ENCODE peak calls at places on chromosomes 2 and 18, in eight cellular contexts. T, H, F, P, X, E, W and C are unnamed samples.

GRCh38 chr2:53028746-53029423 is 738.7 kb upstream of the CHAC2 start:
- DNase-seq in T (no peak), H (no peak), F (no peak), P (no peak), X (no peak), E (no peak), W (no peak), C (no peak)

GRCh38 chr2:143629344-143629743 is 500.1 kb downstream of the ARHGAP15 start:
- DNase-seq in T (no peak), H (peak; percentile 25), F (no peak), P (peak; percentile 12), X (no peak), E (no peak), W (no peak), C (no peak)

GRCh38 chr2:109526442-109526970 is 87.3 kb downstream of the SEPTIN10 start:
- DNase-seq in T (no peak), H (no peak), F (no peak), P (no peak), X (no peak), E (no peak), W (no peak), C (peak; percentile 15)

GRCh38 chr2:224816816-224817215 is 100.7 kb upstream of the CCDC195 start:
- DNase-seq in T (no peak), H (peak; percentile 50), F (no peak), P (peak; percentile 64), X (no peak), E (peak; percentile 45), W (no peak), C (no peak)

GRCh38 chr2:203061346-203061745 is 46.7 kb downstream of the NBEAL1 start:
- DNase-seq in T (no peak), H (peak; percentile 6), F (no peak), P (peak; percentile 74), X (no peak), E (peak; percentile 20), W (no peak), C (no peak)

GRCh38 chr2:78977661-78978145 is 47.8 kb upstream of the REG3G start:
- DNase-seq in T (peak; percentile 65), H (no peak), F (no peak), P (no peak), X (no peak), E (no peak), W (no peak), C (no peak)

GRCh38 chr18:78883501-78883900 is 96.1 kb upstream of the SALL3 start:
- DNase-seq in T (no peak), H (no peak), F (no peak), P (no peak), X (no peak), E (no peak), W (no peak), C (no peak)

GRCh38 chr2:169693344-169693743 is 861 bp downstream of the CFAP210 start:
- DNase-seq in T (no peak), H (no peak), F (no peak), P (no peak), X (no peak), E (no peak), W (no peak), C (no peak)

GRCh38 chr2:126652323-126652891 is 3.6 kb upstream of the GYPC start:
- DNase-seq in T (no peak), H (no peak), F (no peak), P (no peak), X (no peak), E (no peak), W (no peak), C (no peak)

GRCh38 chr2:27828305-27828704 is 56.8 kb downstream of the MRPL33 start:
- DNase-seq in T (no peak), H (no peak), F (no peak), P (no peak), X (no peak), E (no peak), W (no peak), C (no peak)

GRCh38 chr2:26925100-26925791 is 45.2 kb upstream of the MAPRE3 start:
- DNase-seq in T (no peak), H (no peak), F (no peak), P (no peak), X (no peak), E (no peak), W (no peak), C (peak; percentile 60)

GRCh38 chr2:152421521-152422367 is 86.8 kb downstream of the FMNL2 start:
- DNase-seq in T (peak; percentile 10), H (peak; percentile 97), F (no peak), P (peak; percentile 94), X (no peak), E (peak; percentile 66), W (no peak), C (no peak)

GRCh38 chr2:219001577-219002394 is 8.6 kb upstream of the CRYBA2 start:
- DNase-seq in T (no peak), H (no peak), F (no peak), P (no peak), X (no peak), E (no peak), W (no peak), C (no peak)

GRCh38 chr2:230582851-230583283 is 129.8 kb upstream of the CAB39 start:
- DNase-seq in T (no peak), H (peak; percentile 35), F (no peak), P (peak; percentile 1), X (no peak), E (peak; percentile 47), W (no peak), C (no peak)

GRCh38 chr18:65750421-65751144 is at the start of gene CDH7:
- DNase-seq in T (no peak), H (no peak), F (no peak), P (no peak), X (peak; percentile 49), E (no peak), W (peak; percentile 5), C (no peak)

GRCh38 chr2:102927854-102928267 is 166.0 kb downstream of the TMEM182 start:
- DNase-seq in T (no peak), H (no peak), F (no peak), P (no peak), X (no peak), E (no peak), W (no peak), C (no peak)

GRCh38 chr2:176662771-176663170 is 393.5 kb downstream of the MTX2 start:
- DNase-seq in T (no peak), H (no peak), F (no peak), P (no peak), X (no peak), E (no peak), W (no peak), C (no peak)